ENCODE peak calls at places on chromosomes 2 and 18, in seven cellular contexts. T is IMR-90, A is HCT116, D is K562, P is H1, Z is GM12878, L is HepG2. J is an unnamed sample.

GRCh38 chr2:72887836-72888437 is 729 bp downstream of the SPR start:
- DNase-seq in T (peak), A (peak), D (peak), P (peak), Z (no peak), L (peak), J (peak)

GRCh38 chr18:35026407-35027061 is 14.7 kb upstream of the MAPRE2 start:
- DNase-seq in T (no peak), A (no peak), D (peak), P (no peak), Z (no peak), L (no peak), J (no peak)

GRCh38 chr2:172440795-172441194 is 13.4 kb downstream of the ITGA6 start:
- DNase-seq in T (no peak), A (no peak), D (no peak), P (no peak), Z (no peak), L (no peak), J (no peak)

GRCh38 chr2:25976884-25977741 is 5.2 kb downstream of the KIF3C start:
- DNase-seq in T (no peak), A (no peak), D (no peak), P (no peak), Z (no peak), L (no peak), J (peak)

GRCh38 chr2:100222844-100223243 is 80.5 kb upstream of the AFF3 start:
- DNase-seq in T (no peak), A (no peak), D (no peak), P (no peak), Z (no peak), L (no peak), J (no peak)

GRCh38 chr2:120108749-120109148 is 95.9 kb downstream of the EPB41L5 start:
- DNase-seq in T (peak), A (no peak), D (no peak), P (no peak), Z (no peak), L (no peak), J (no peak)

GRCh38 chr2:134023854-134024253 is 230.0 kb upstream of the MGAT5 start:
- DNase-seq in T (no peak), A (no peak), D (no peak), P (no peak), Z (no peak), L (no peak), J (no peak)

GRCh38 chr2:148813603-148814065 is 61.4 kb upstream of the KIF5C start:
- DNase-seq in T (no peak), A (no peak), D (peak), P (peak), Z (peak), L (no peak), J (no peak)

GRCh38 chr2:6401301-6401700 is 464.4 kb downstream of the CMPK2 start:
- DNase-seq in T (peak), A (no peak), D (no peak), P (no peak), Z (no peak), L (no peak), J (no peak)

GRCh38 chr18:10856146-10856545 is 293.2 kb downstream of the PIEZO2 start:
- DNase-seq in T (no peak), A (no peak), D (no peak), P (no peak), Z (no peak), L (no peak), J (no peak)

GRCh38 chr2:72148391-72148974 is 821 bp upstream of the CYP26B1 start:
- DNase-seq in T (no peak), A (no peak), D (no peak), P (no peak), Z (no peak), L (no peak), J (peak)

GRCh38 chr2:237714690-237715458 is 83.7 kb upstream of the RBM44 start:
- DNase-seq in T (peak), A (no peak), D (no peak), P (no peak), Z (no peak), L (peak), J (no peak)

GRCh38 chr18:9854801-9855676 is 30.7 kb upstream of the TXNDC2 start:
- DNase-seq in T (peak), A (no peak), D (no peak), P (no peak), Z (no peak), L (peak), J (no peak)

GRCh38 chr2:184041077-184041476 is 557.3 kb upstream of the ZNF804A start:
- DNase-seq in T (no peak), A (no peak), D (no peak), P (no peak), Z (no peak), L (no peak), J (no peak)

GRCh38 chr2:131033786-131034121 is 59.5 kb downstream of the FAM168B start:
- DNase-seq in T (no peak), A (no peak), D (no peak), P (no peak), Z (no peak), L (no peak), J (no peak)

GRCh38 chr2:159574246-159574645 is 42.1 kb downstream of the BAZ2B start:
- DNase-seq in T (peak), A (no peak), D (no peak), P (no peak), Z (no peak), L (no peak), J (no peak)

GRCh38 chr2:150555957-150556356 is 68.5 kb upstream of the RND3 start:
- DNase-seq in T (no peak), A (no peak), D (no peak), P (no peak), Z (no peak), L (no peak), J (no peak)

GRCh38 chr2:222033541-222033940 is 265.3 kb downstream of the PAX3 start:
- DNase-seq in T (no peak), A (no peak), D (no peak), P (no peak), Z (no peak), L (no peak), J (no peak)

GRCh38 chr2:130936451-130936850 is 99.7 kb downstream of the ARHGEF4 start:
- DNase-seq in T (no peak), A (no peak), D (no peak), P (no peak), Z (no peak), L (no peak), J (no peak)

GRCh38 chr2:45649855-45650806 is 1.3 kb upstream of the PRKCE start:
- DNase-seq in T (peak), A (no peak), D (peak), P (no peak), Z (no peak), L (peak), J (peak)

GRCh38 chr2:55989405-55989804 is 65.8 kb upstream of the EFEMP1 start:
- DNase-seq in T (no peak), A (no peak), D (no peak), P (no peak), Z (no peak), L (no peak), J (no peak)

GRCh38 chr2:126496493-126496892 is 159.5 kb upstream of the GYPC start:
- DNase-seq in T (no peak), A (no peak), D (no peak), P (no peak), Z (peak), L (no peak), J (no peak)

DNA sequence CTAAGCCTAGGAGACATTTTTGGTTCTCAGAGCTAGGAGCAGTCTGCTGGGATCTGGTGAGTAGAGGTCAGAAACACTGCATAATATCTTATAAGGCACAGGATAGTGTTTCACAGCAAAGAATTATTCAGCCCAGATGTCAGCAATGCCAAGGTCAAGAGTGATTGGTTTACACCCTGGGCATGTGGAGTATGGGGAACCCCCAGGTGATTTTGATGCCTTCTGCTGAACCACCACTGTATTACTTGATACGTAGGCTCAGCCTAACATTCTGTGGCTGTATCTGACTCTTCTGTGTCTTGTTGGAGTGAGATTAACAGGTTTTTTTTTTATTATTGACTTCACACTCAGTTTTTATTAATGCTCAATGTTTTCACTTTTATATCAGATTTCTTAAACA is 6.0 kb downstream of the DDX18 start:
- DNase-seq in T (no peak), A (no peak), D (no peak), P (no peak), Z (no peak), L (no peak), J (no peak)
- TF ChIP-seq CEBPB in T (no peak), A (no peak), D (no peak), P (no peak), Z (no peak), L (no peak), J (no peak)

DNA sequence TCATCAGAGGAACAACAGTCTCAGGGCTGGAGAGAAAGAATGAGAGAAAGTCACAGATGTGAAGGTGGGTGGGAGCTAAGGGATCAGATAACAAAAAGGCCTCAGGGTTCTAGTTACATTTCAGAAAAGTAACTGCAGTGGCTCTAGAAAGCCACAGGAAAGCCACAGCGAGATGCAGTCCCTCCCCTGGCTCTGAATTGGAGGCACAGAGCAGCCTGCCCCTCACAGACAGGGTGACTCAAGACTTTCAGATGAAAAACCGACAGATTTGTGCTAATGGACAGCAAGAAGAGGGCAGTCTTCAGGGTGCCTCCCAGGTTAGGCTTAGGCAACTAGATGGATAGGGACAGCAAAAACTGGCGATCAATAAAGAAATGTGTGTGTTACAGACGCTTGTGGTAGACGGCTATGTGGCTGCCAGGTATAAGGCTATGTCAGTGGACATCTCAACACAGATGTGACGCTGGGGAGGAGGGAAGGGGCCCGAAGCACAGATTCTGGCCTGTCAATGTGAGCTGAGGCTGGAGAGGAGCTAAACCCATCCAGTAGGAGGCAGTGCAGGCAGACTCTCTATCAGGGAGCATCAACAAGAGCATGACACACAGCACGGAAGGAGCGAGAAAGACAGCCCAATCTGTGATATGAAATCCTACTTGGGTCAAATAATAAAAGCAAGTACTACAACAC is 26.2 kb downstream of the UNC50 start:
- DNase-seq in T (no peak), A (peak), D (peak), P (peak), Z (no peak), L (peak), J (peak)
- TF ChIP-seq CTCF in T (peak), A (peak), D (peak), P (peak), Z (peak), L (peak), J (peak)

DNA sequence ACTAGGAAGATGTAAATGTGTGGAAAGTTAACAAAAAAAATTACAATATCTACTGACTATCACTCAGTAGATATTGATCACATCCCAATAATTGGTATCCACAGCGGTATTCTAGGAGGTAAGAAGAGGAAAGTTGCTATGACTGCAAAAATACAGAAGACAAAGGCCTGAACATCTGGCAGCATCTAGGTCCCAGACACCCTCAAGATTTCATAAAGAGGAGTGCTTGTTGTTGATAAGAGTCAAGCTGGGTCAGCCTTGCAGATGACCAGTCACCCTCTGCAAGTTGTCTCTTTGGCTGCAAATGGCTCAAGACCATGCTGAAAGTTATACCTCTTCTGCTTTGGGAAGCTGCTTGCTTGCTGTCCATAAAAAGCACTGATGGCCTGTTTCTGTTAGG is 228.4 kb upstream of the FBXO11 start:
- DNase-seq in T (no peak), A (no peak), D (peak), P (no peak), Z (no peak), L (no peak), J (no peak)
- H3K4me2 ChIP-seq in T (no peak), A (no peak), D (peak), P (no peak), Z (no peak), L (no peak), J (no peak)

DNA sequence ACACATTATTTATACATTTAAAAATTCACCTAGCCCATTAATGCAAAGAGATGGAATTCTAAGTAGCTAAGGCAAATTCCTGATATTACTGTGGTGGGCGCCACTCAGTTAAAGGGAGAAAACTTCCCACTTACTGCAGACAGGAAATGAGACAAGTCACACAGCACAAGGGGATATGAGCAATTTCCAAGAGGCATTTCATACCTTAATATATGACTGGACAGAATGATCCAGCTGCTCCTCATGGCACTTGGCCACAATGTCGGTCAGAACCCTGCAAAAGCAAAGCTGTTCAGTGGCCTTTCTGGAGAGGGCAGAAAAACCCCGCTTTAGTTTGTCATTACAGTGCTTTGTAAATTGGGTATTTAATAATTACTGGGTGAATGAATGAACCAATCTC is 121.4 kb upstream of the CCDC195 start:
- DNase-seq in T (peak), A (no peak), D (no peak), P (no peak), Z (no peak), L (no peak), J (no peak)
- TF ChIP-seq CEBPB in T (peak), A (no peak), D (no peak), P (no peak), Z (no peak), L (no peak), J (no peak)

DNA sequence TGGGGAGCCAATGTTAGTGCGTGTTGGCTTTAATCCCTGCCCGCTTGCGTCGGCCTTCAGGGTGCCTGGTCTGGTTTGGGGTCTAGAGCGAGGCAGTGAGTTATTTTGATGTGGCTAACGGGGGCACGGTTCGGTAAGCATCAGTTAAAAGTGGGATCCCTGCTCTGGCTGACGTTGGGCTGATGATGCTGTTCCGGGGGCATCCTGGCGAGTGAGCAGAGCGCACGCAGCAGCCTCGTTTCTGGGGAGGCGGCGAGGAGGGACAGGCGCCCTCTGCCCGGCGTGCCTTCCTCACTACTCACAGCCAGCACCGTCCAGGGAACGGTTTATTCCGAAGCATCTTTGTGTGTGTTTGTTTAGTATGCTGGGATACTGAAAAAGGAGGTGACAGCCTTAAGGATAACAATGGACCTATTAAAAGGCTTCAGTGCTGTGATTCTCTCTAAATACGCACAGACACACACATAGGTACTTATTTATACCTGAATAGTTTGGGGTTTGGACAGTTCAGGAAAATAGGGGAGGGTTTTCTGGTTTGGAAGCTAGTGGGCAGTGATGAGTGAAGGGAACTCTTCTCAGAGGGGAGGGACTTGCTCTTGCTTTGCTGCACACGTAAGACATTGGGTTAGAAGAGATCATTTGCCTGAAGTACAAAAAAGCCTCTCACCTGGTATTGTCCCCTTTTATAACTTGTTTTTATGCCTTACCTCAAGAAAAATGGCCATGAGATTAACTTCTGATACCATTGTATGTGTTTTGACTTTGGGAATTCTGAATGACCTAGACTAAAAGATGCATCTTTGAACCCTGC is 2.1 kb downstream of the CRIM1 start:
- DNase-seq in T (peak), A (peak), D (no peak), P (no peak), Z (no peak), L (peak), J (peak)
- TF ChIP-seq CTCF in T (peak), A (peak), D (peak), P (peak), Z (no peak), L (peak), J (peak)

GRCh38 chr2:73893764-73894474 is 1.1 kb downstream of the ACTG2 start:
- DNase-seq in T (no peak), A (no peak), D (no peak), P (no peak), Z (no peak), L (no peak), J (no peak)

GRCh38 chr2:73894877-73895276 is 2.1 kb downstream of the ACTG2 start:
- DNase-seq in T (no peak), A (no peak), D (no peak), P (no peak), Z (no peak), L (no peak), J (no peak)

GRCh38 chr2:73894475-73894850 is 1.7 kb downstream of the ACTG2 start:
- DNase-seq in T (no peak), A (no peak), D (no peak), P (no peak), Z (no peak), L (no peak), J (no peak)

GRCh38 chr2:73891276-73891901 is 1.4 kb upstream of the ACTG2 start:
- DNase-seq in T (no peak), A (no peak), D (no peak), P (no peak), Z (no peak), L (no peak), J (no peak)

GRCh38 chr2:73892631-73893329 is at the start of gene ACTG2:
- DNase-seq in T (peak), A (no peak), D (no peak), P (no peak), Z (no peak), L (no peak), J (no peak)
- H3K4me2 ChIP-seq in T (peak), A (no peak), D (no peak), P (no peak), Z (no peak), L (no peak), J (no peak)

GRCh38 chr2:60484080-60484737 is 69.2 kb downstream of the BCL11A start:
- DNase-seq in T (peak), A (no peak), D (no peak), P (no peak), Z (no peak), L (peak), J (no peak)
- TF ChIP-seq CEBPB in T (peak), A (no peak), D (no peak), P (peak), Z (no peak), L (no peak), J (no peak)

DNA sequence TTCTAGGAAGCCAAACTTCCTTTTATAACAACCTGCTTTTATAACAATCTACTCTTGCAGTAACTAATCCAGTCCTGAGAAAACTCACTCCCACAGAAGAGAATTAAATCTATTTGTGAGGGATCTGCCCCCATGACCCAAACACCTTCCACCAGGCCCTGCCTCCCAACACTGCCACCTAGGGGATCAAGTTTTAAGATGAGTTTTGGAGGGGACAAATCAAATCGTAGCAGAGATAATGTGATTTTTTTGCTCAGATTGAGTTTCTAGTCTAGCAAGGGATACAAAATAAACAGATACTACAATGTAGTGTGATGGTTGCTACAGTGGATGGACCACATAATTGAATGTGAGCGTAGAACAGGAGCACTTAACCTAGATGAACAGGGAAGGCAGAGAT is 52.2 kb downstream of the NCOA1 start:
- DNase-seq in T (no peak), A (no peak), D (no peak), P (no peak), Z (no peak), L (no peak), J (no peak)
- TF ChIP-seq CTCF in T (no peak), A (no peak), D (peak), P (peak), Z (no peak), L (peak), J (no peak)

DNA sequence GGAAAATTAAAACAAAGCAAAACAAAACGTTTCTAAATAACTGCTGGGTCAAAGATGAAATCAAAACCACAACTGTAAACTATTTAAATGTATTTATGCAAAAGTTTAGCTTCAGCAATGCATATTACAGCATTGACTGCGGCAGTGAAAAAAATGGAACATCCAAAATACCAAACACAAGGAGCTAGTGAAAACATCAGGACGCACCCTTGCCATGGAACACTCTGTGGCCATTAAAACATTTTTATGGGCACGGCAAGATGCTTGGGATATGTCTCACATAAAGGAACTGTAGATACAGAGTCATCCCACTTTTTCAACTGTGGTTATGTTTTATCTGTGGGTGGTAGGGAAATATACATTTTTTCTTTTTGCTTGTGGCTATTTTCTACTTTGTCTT is 110.3 kb downstream of the ACKR3 start:
- DNase-seq in T (peak), A (no peak), D (no peak), P (no peak), Z (no peak), L (no peak), J (no peak)
- H3K4me2 ChIP-seq in T (peak), A (no peak), D (no peak), P (no peak), Z (no peak), L (no peak), J (no peak)

J was measured in A549.